ENCODE peak calls at places on chromosomes 4 and X, in six cellular contexts. W is CD8-positive, alpha-beta memory T cell; M is AG08396; B is MM.1S; R is fibroblast of the aortic adventitia; D is left ventricle myocardium inferior. L is an unnamed sample.
A peak's percentile ranks its signal among the peaks of the same experiment; 100 is the strongest.

GRCh38 chr4:7553280-7553679 is 118.5 kb upstream of the PSAPL1 start:
- DNase-seq in W (no peak), M (no peak), B (no peak), R (no peak), D (no peak), L (no peak)

GRCh38 chrX:8049827-8050226 is 121.2 kb downstream of the VCX2 start:
- DNase-seq in W (no peak), M (no peak), B (no peak), R (no peak), D (no peak), L (no peak)

GRCh38 chr4:80086296-80086695 is 13.3 kb upstream of the ANTXR2 start:
- DNase-seq in W (no peak), M (no peak), B (no peak), R (no peak), D (no peak), L (no peak)

GRCh38 chrX:37476571-37477188 is 94.8 kb upstream of the LANCL3 start:
- DNase-seq in W (no peak), M (no peak), B (no peak), R (no peak), D (no peak), L (no peak)

GRCh38 chrX:147550217-147550616 is 361.5 kb upstream of the FMR1 start:
- DNase-seq in W (no peak), M (no peak), B (peak; percentile 46), R (no peak), D (no peak), L (no peak)

GRCh38 chr4:1512738-1513660 is 106.8 kb upstream of the NKX1-1 start:
- DNase-seq in W (peak; percentile 18), M (peak; percentile 71), B (no peak), R (no peak), D (peak; percentile 30), L (peak; percentile 16)

GRCh38 chr4:78551420-78552351 is at the start of gene ANXA3:
- DNase-seq in W (no peak), M (peak; percentile 47), B (no peak), R (no peak), D (peak; percentile 66), L (no peak)

GRCh38 chrX:8084023-8084422 is 87.0 kb downstream of the VCX2 start:
- DNase-seq in W (no peak), M (no peak), B (no peak), R (no peak), D (no peak), L (no peak)

GRCh38 chr4:185573651-185574199 is 38.4 kb upstream of the PDLIM3 start:
- DNase-seq in W (no peak), M (peak; percentile 39), B (no peak), R (peak; percentile 54), D (no peak), L (no peak)

GRCh38 chr4:185305979-185306442 is 89.7 kb downstream of the LRP2BP start:
- DNase-seq in W (no peak), M (peak; percentile 62), B (no peak), R (peak; percentile 90), D (no peak), L (no peak)

GRCh38 chrX:64894454-64895038 is 81.7 kb downstream of the ZC4H2 start:
- DNase-seq in W (no peak), M (peak; percentile 10), B (peak; percentile 27), R (no peak), D (no peak), L (peak; percentile 6)

GRCh38 chr4:136484996-136485395 is 1047.3 kb downstream of the PCDH18 start:
- DNase-seq in W (no peak), M (no peak), B (no peak), R (no peak), D (no peak), L (no peak)

GRCh38 chr4:37528161-37528560 is 158.0 kb downstream of the RELL1 start:
- DNase-seq in W (no peak), M (no peak), B (no peak), R (no peak), D (no peak), L (no peak)

L was measured in effector memory CD4-positive, alpha-beta T cell.